ENCODE peak calls at places on chromosomes 2 and 18, in five cellular contexts. X is GM12864, Q is H9, J is B cell, T is neural crest cell. V is an unnamed sample.

GRCh38 chr18:76565238-76566173 is 70.5 kb upstream of the ZNF516 start:
- DNase-seq in T (peak), J (no peak), Q (peak), X (no peak), V (no peak)

GRCh38 chr2:85801871-85802270 is 48.1 kb downstream of the ATOH8 start:
- DNase-seq in X (no peak), T (no peak), J (no peak), Q (no peak), V (no peak)

GRCh38 chr18:57915241-57915640 is 112.1 kb upstream of the ATP8B1 start:
- DNase-seq in J (no peak), X (no peak), Q (no peak), T (no peak), V (no peak)

GRCh38 chr2:239184179-239184578 is 216.6 kb downstream of the HDAC4 start:
- DNase-seq in Q (peak), J (peak), X (no peak), T (no peak), V (no peak)

GRCh38 chr2:108169982-108170625 is 69.7 kb upstream of the SULT1C3 start:
- DNase-seq in X (no peak), Q (peak), J (no peak), T (no peak), V (no peak)

GRCh38 chr2:222609391-222609790 is 46.5 kb downstream of the FARSB start:
- DNase-seq in T (no peak), Q (no peak), X (no peak), J (no peak), V (no peak)

GRCh38 chr2:198441246-198441645 is 636.9 kb downstream of the PLCL1 start:
- DNase-seq in J (no peak), Q (no peak), X (no peak), T (no peak), V (no peak)

GRCh38 chr2:195406886-195407603 is 250.0 kb upstream of the SLC39A10 start:
- DNase-seq in Q (no peak), X (no peak), J (no peak), T (no peak), V (no peak)

GRCh38 chr2:43092520-43093179 is 133.8 kb downstream of the ZFP36L2 start:
- DNase-seq in Q (no peak), T (no peak), X (no peak), J (no peak), V (no peak)

GRCh38 chr2:172462393-172463381 is 35.3 kb downstream of the ITGA6 start:
- DNase-seq in J (no peak), T (no peak), Q (no peak), X (no peak), V (no peak)
- TF ChIP-seq CTCF in J (peak), T (peak), Q (peak), X (no peak), V (no peak)

GRCh38 chr2:219537657-219538487 is 5.7 kb downstream of the CHPF start:
- DNase-seq in T (no peak), Q (peak), X (no peak), J (no peak), V (no peak)
- TF ChIP-seq CTCF in T (no peak), Q (peak), X (no peak), J (no peak), V (no peak)

GRCh38 chr2:263022-263738 is 652 bp downstream of the SH3YL1 start:
- DNase-seq in T (no peak), X (no peak), Q (no peak), J (no peak), V (no peak)

GRCh38 chr2:268323-268722 is 3.6 kb downstream of the ACP1 start:
- DNase-seq in Q (no peak), T (no peak), X (no peak), J (no peak), V (no peak)

GRCh38 chr2:263774-264492 is at the start of gene SH3YL1:
- DNase-seq in X (no peak), J (no peak), T (no peak), Q (peak), V (peak)

GRCh38 chr2:262117-262516 is 1.7 kb downstream of the SH3YL1 start:
- DNase-seq in X (no peak), J (no peak), Q (no peak), T (no peak), V (no peak)

GRCh38 chr2:264493-265468 is at the start of gene ACP1:
- DNase-seq in T (peak), X (peak), J (peak), Q (peak), V (peak)
- TF ChIP-seq CTCF in T (no peak), X (no peak), J (no peak), Q (no peak), V (no peak)

GRCh38 chr18:7566244-7566586 is 901 bp upstream of the PTPRM start:
- DNase-seq in Q (no peak), X (no peak), T (no peak), J (no peak), V (no peak)

GRCh38 chr18:7567487-7568425 is 640 bp downstream of the PTPRM start:
- DNase-seq in J (no peak), Q (peak), T (peak), X (no peak), V (peak)

GRCh38 chr18:7568426-7568825 is 1.3 kb downstream of the PTPRM start:
- DNase-seq in X (no peak), J (no peak), T (peak), Q (peak), V (no peak)

GRCh38 chr18:7565677-7566076 is 1.4 kb upstream of the PTPRM start:
- DNase-seq in J (no peak), Q (no peak), X (no peak), T (no peak), V (no peak)

DNA sequence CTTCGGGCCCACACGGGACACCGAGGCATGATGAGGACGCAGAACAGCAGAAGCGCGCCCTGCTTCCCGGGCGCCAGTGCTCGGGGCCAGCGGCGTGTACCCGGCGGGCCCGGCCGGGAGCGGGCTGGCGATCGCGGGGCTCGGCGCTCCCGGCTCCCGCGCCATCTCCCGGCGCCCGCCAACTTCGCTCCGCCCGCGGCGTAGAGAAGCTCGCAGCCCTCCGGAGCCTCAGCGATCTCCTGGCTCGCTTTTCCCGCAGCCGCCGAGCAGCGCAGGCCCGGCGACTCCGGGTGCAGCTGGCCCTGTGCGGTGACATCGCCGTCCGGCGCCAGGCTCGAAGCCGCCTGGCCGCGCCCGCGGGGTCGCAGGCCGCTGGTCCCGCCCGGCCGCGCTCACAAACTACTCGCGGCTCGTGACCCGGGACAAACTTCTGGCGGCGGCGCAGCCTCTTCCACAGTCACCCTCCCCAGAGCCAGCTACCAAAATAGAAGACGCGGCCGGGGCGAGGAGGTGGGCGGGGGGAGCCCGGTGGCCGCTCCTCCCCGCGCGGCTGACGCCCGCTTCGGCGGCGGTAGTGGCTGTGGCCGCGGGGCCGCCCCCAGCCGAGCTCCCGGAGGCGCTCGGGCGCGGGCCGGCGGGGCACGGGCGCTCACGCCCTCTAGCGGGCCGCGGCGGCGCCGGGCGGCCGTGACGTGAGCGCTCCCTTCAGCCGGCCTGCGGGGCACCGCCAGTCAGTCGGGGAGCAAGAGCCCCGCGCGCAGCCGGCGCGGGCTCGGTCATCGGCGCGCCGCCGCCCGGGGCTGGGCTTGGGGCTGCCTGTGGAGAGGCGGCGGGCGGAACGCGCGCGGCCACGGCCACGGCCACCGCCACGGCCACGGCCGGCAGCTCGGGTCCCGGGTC is at the start of gene PTPRM:
- DNase-seq in J (no peak), T (peak), Q (peak), X (no peak), V (peak)
- TF ChIP-seq CTCF in J (no peak), T (peak), Q (no peak), X (peak), V (peak)

GRCh38 chr2:110166246-110166645 is 38.6 kb downstream of the NPHP1 start:
- DNase-seq in T (no peak), J (no peak), Q (no peak), X (no peak), V (no peak)
- TF ChIP-seq CTCF in T (no peak), J (no peak), Q (no peak), X (no peak), V (no peak)

DNA sequence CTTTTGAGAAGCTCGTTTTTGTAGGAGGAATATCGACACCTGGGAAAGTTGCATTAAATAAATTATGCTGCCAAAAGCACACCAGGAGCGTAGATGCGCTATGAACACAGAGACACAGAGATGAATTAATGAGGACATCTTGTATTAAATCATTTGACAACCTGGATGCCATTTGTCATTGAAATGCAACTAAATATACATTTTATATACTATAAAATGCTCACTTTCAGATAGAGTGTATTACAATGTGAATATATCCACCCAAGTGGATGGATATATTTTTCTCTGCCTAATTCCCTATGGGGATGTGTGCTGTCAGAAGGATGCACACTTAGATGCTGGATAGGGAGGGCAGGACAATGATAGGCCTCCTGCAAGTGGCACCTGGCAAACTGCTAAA is 426.2 kb downstream of the RIT2 start:
- DNase-seq in X (no peak), Q (no peak), T (no peak), J (no peak), V (no peak)
- TF ChIP-seq CTCF in X (no peak), Q (no peak), T (no peak), J (no peak), V (no peak)